ENCODE peak calls at places on chromosomes 13 and 19, in four cellular contexts. Q is AG09319, A is aorta, W is AG20443. X is an unnamed sample.

GRCh38 chr19:47479701-47480503 is 4.1 kb downstream of the KPTN start:
- DNase-seq in Q (no peak), A (no peak), W (peak; percentile 51), X (no peak)

GRCh38 chr19:48513289-48514122 is 1.9 kb upstream of the LMTK3 start:
- DNase-seq in A (peak; percentile 84), Q (peak; percentile 25), W (peak; percentile 80), X (peak; percentile 75)

GRCh38 chr19:1252818-1253513 is 4.6 kb downstream of the MIDN start:
- DNase-seq in W (peak; percentile 79), Q (peak; percentile 96), A (peak; percentile 96), X (peak; percentile 98)

GRCh38 chr19:2455481-2456300 is 1.1 kb downstream of the LMNB2 start:
- DNase-seq in W (peak; percentile 67), A (no peak), Q (no peak), X (no peak)

GRCh38 chr19:1811472-1811894 is 593 bp downstream of the ATP8B3 start:
- DNase-seq in Q (no peak), A (peak; percentile 93), W (peak; percentile 67), X (peak; percentile 86)

GRCh38 chr13:39779337-39780270 is 124.1 kb downstream of the COG6 start:
- DNase-seq in W (no peak), Q (no peak), A (no peak), X (no peak)

GRCh38 chr13:73998631-73999030 is 135.6 kb downstream of the KLF12 start:
- DNase-seq in A (no peak), W (no peak), Q (no peak), X (no peak)

GRCh38 chr19:46943150-46943946 is 76.3 kb upstream of the NPAS1 start:
- DNase-seq in Q (no peak), A (peak; percentile 34), W (no peak), X (no peak)

GRCh38 chr13:113053801-113054604 is 51.6 kb upstream of the F7 start:
- DNase-seq in W (no peak), A (peak; percentile 62), Q (no peak), X (no peak)

GRCh38 chr19:49801966-49802661 is 11.0 kb downstream of the FUZ start:
- DNase-seq in W (peak; percentile 88), A (peak; percentile 96), Q (peak; percentile 54), X (peak; percentile 98)

GRCh38 chr13:111115051-111115840 is at the start of gene ARHGEF7:
- DNase-seq in Q (no peak), W (peak; percentile 68), A (peak; percentile 86), X (no peak)

GRCh38 chr19:9958451-9958850 is 22.1 kb upstream of the OLFM2 start:
- DNase-seq in Q (peak; percentile 91), A (no peak), W (peak; percentile 89), X (no peak)

GRCh38 chr19:33406521-33407139 is 33.1 kb downstream of the CEBPG start:
- DNase-seq in Q (no peak), A (peak; percentile 93), W (peak; percentile 92), X (peak; percentile 83)

GRCh38 chr13:65057986-65058385 is 2172.2 kb downstream of the PCDH9 start:
- DNase-seq in W (no peak), A (no peak), Q (no peak), X (no peak)

GRCh38 chr19:38551450-38551813 is 66.3 kb downstream of the MAP4K1 start:
- DNase-seq in A (no peak), Q (no peak), W (no peak), X (no peak)

GRCh38 chr13:105008606-105009005 is 1526.9 kb downstream of the EFNB2 start:
- DNase-seq in Q (no peak), A (no peak), W (no peak), X (no peak)

GRCh38 chr13:76672422-76672821 is 213.8 kb downstream of the KCTD12 start:
- DNase-seq in A (no peak), W (no peak), Q (no peak), X (no peak)

GRCh38 chr13:67140006-67140405 is 90.1 kb downstream of the PCDH9 start:
- DNase-seq in W (no peak), A (no peak), Q (no peak), X (no peak)

GRCh38 chr19:17160908-17161307 is 54.2 kb upstream of the USE1 start:
- DNase-seq in A (no peak), Q (no peak), W (no peak), X (no peak)

GRCh38 chr19:31066385-31066784 is 282.9 kb downstream of the TSHZ3 start:
- DNase-seq in A (no peak), Q (no peak), W (peak; percentile 79), X (no peak)

GRCh38 chr19:8161135-8161646 is 11.8 kb upstream of the FBN3 start:
- DNase-seq in W (no peak), A (no peak), Q (no peak), X (no peak)

GRCh38 chr13:74883834-74884233 is 598.1 kb downstream of the TBC1D4 start:
- DNase-seq in A (no peak), Q (no peak), W (no peak), X (no peak)

GRCh38 chr19:40553885-40554857 is 22.5 kb upstream of the SHKBP1 start:
- DNase-seq in A (no peak), W (no peak), Q (no peak), X (no peak)

GRCh38 chr13:62613819-62614218 is 1198.2 kb upstream of the PCDH20 start:
- DNase-seq in W (no peak), Q (no peak), A (no peak), X (no peak)

GRCh38 chr13:102978168-102978567 is 88.0 kb downstream of the SLC10A2 start:
- DNase-seq in Q (no peak), W (peak; percentile 40), A (no peak), X (no peak)

GRCh38 chr13:67267136-67267535 is 37.0 kb upstream of the PCDH9 start:
- DNase-seq in Q (no peak), A (no peak), W (no peak), X (no peak)

GRCh38 chr19:37941820-37942515 is 35.0 kb downstream of the SIPA1L3 start:
- DNase-seq in A (no peak), Q (no peak), W (no peak), X (no peak)

GRCh38 chr19:7894612-7895309 is 6.5 kb downstream of the LRRC8E start:
- DNase-seq in A (no peak), W (no peak), Q (no peak), X (no peak)

GRCh38 chr13:50080158-50080855 is 65.1 kb downstream of the KCNRG start:
- DNase-seq in A (no peak), W (peak; percentile 9), Q (no peak), X (peak; percentile 70)

GRCh38 chr13:97018029-97018819 is 23.9 kb upstream of the OXGR1 start:
- DNase-seq in A (no peak), Q (no peak), W (peak; percentile 56), X (no peak)

GRCh38 chr19:44202974-44203373 is 9.4 kb upstream of the ZNF227 start:
- DNase-seq in W (no peak), A (no peak), Q (no peak), X (no peak)

GRCh38 chr13:92500192-92500591 is 726.4 kb upstream of the GPC6 start:
- DNase-seq in W (no peak), A (no peak), Q (no peak), X (no peak)

GRCh38 chr19:39126593-39127187 is 1.1 kb downstream of the PAK4 start:
- DNase-seq in Q (no peak), W (peak; percentile 63), A (no peak), X (no peak)

GRCh38 chr13:64371045-64371444 is 2859.1 kb downstream of the PCDH9 start:
- DNase-seq in W (no peak), Q (no peak), A (no peak), X (no peak)